ENCODE peak calls at places on chromosomes 5 and 9, in four cellular contexts. O is GM12891, G is SK-N-SH, K is HepG2. Y is an unnamed sample.

GRCh38 chr9:22114956-22115355 is 105.9 kb upstream of the CDKN2B start:
- DNase-seq in K (no peak), G (no peak), O (no peak), Y (no peak)

GRCh38 chr5:61010759-61011460 is 65.9 kb downstream of the NDUFAF2 start:
- DNase-seq in O (no peak), K (peak), G (no peak), Y (no peak)

GRCh38 chr9:129094387-129095169 is 13.7 kb downstream of the DOLPP1 start:
- DNase-seq in G (no peak), K (no peak), O (no peak), Y (no peak)

GRCh38 chr5:110768138-110768845 is 29.5 kb downstream of the SLC25A46 start:
- DNase-seq in G (no peak), O (no peak), K (no peak), Y (no peak)

GRCh38 chr9:91536211-91536691 is 112.6 kb upstream of the NFIL3 start:
- DNase-seq in G (no peak), O (no peak), K (peak), Y (no peak)

GRCh38 chr5:31711363-31711762 is 72.4 kb downstream of the PDZD2 start:
- DNase-seq in K (no peak), G (no peak), O (no peak), Y (no peak)

GRCh38 chr5:95946451-95946850 is 15.2 kb downstream of the ELL2 start:
- DNase-seq in O (no peak), K (peak), G (no peak), Y (no peak)

GRCh38 chr9:95494022-95494415 is 22.8 kb downstream of the PTCH1 start:
- DNase-seq in O (no peak), K (no peak), G (peak), Y (peak)

GRCh38 chr9:71806916-71807315 is 38.6 kb upstream of the CEMIP2 start:
- DNase-seq in O (peak), K (peak), G (peak), Y (peak)

GRCh38 chr5:89297111-89297510 is 414.1 kb upstream of the MEF2C start:
- DNase-seq in K (no peak), G (no peak), O (no peak), Y (no peak)

GRCh38 chr5:89289604-89290003 is 406.6 kb upstream of the MEF2C start:
- DNase-seq in O (no peak), G (no peak), K (no peak), Y (no peak)

GRCh38 chr5:89292461-89292860 is 409.5 kb upstream of the MEF2C start:
- DNase-seq in G (no peak), K (no peak), O (no peak), Y (no peak)

GRCh38 chr5:89287964-89288363 is 405.0 kb upstream of the MEF2C start:
- DNase-seq in O (no peak), G (no peak), K (no peak), Y (no peak)

GRCh38 chr5:89293849-89294248 is 410.9 kb upstream of the MEF2C start:
- DNase-seq in O (no peak), G (no peak), K (no peak), Y (no peak)
- TF ChIP-seq POLR2AphosphoS5 in O (no peak), G (no peak), K (no peak), Y (no peak)

DNA sequence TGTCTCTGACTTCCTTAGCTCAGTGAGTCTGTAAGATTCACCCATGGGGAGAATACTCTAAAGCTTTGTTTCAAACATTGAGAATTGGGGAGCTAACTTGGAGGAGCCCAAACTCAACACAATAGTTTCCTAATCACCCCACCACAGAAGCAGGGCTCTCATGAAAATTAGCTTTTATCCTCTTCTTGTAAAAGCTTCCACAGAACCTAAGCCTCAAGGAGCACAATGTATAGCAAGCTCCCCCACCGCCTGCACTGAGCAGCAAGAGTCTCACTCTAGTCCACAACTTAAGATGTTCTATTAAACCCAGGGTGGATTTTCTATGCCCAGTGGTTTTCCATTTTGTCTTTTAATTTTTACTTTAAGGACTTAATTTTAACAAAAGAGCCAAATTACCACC is 48.9 kb upstream of the GRHPR start:
- DNase-seq in O (no peak), G (no peak), K (no peak), Y (no peak)
- TF ChIP-seq TAF1 in O (no peak), G (no peak), K (no peak), Y (no peak)

DNA sequence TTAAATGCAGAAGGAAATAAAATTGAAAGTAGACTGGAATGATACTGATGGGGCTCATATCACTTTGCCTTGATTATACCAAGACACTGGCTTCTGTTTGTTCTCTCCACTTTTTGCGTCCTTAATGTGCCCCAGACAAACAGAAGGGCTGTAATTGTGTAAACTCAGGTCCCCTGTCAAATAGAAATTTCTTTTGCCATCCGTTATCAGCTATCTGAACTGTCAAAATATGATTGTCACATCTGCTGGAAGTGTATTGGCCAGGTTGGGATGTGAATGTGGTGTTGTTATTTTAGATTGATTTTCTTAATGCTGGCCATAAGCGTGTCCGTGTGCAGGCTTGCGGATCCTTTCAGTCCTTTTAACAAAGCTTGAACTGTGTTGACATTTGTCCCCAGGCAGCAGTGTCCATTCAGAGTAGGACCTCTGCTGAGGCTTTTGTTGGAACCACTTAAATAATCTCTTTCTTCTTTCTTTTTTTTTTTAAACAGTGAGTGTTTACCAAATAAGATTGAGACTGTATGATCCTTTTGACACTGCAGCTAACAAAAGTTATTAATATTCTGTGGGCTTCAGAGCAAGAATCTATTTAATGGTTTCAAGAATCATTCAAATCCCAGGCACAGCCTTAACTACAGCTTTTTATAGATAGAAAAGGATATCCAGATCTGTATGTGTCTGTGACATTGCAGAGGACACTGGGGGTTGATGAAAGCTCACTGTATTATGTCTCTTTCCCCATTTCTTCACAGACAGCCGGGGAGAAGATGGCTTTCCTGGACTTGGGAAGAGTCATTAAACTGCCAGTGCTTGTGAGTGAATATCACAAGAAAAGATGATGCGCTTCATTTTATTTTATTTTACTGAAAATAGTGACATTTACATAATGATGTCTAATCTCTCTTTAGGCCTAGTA is 171.7 kb downstream of the ZNF608 start:
- DNase-seq in G (peak), O (no peak), K (no peak), Y (no peak)
- TF ChIP-seq POLR2AphosphoS5 in G (no peak), O (no peak), K (no peak), Y (no peak)

DNA sequence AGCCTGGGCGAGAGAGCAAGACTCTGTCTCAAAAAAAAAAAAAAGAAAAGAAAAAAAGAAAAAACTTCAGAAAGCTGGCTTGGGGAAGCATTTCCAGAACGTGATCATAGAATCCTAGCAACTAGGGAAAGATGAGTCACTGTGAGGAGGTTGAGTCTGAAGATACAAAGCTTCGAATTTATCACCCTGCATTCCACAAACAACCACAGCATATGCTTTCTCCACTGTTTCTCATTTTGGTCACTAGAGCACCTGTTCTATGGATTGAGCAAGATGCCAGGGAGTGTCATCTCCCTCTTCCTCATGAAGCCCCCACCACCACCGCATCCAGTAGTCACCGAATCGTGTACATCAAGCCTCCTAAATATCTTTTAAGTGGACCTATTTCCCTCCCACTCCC is 37.9 kb downstream of the SEMA5A start:
- DNase-seq in G (no peak), O (no peak), K (no peak), Y (no peak)
- TF ChIP-seq TAF1 in G (no peak), O (no peak), K (no peak), Y (no peak)

GRCh38 chr5:144457160-144457559 is 286.5 kb downstream of the KCTD16 start:
- DNase-seq in G (no peak), O (no peak), K (no peak), Y (no peak)

GRCh38 chr5:144453753-144454152 is 283.1 kb downstream of the KCTD16 start:
- DNase-seq in O (no peak), G (no peak), K (no peak), Y (no peak)

GRCh38 chr5:144448457-144448856 is 277.8 kb downstream of the KCTD16 start:
- DNase-seq in K (no peak), O (no peak), G (no peak), Y (no peak)

GRCh38 chr5:144451187-144451973 is 280.7 kb downstream of the KCTD16 start:
- DNase-seq in O (no peak), K (no peak), G (no peak), Y (no peak)
- TF ChIP-seq POLR2AphosphoS5 in O (no peak), K (no peak), G (no peak), Y (no peak)

DNA sequence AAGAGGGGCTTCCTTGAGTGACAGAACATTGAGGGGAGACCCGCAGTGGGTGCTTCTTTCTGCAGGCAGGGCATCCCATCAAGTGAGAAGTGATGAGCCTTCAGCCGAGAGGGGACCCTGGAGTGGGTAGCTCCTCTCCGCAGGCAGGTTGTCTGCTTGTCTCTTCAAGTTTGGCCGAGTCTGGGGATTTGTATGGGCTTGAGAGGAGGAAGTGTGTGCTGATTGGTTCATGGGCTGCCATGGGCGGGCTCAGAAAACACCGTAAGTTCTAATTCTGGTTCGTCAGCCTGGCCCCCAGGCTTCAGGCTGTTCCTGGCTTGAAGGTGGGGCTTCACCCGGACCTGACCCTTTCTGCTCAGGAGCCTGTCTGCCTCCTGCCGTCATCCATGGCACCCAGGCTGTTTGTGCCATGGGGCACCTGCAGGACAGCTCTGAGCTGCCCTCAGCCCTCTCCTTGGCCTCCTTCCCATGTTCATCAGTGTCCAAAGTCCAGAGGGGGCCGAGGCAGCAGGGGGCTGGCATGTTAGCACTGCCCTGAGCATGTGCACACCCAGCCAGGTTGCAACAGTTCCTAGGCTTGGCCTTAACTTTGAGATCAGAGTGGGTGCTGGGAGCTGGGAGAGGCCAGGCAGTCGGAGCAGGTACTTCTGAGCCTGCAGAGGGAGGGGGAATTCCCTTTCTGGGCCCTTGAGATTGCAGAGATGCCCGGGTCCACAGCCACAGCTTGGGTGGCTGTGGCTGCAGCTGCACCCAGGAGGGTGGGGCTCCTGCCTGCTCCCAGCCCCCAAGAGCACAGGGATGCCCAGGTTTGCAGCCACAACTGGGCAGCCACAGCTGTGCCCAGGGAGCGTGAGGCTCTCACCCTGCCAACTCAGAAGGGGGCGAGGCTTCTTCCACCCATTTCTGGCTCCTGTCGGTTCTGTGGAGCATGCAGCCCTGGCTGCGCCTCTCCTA is 13.5 kb upstream of the DHFR start:
- DNase-seq in O (peak), K (peak), G (no peak), Y (no peak)
- TF ChIP-seq TAF1 in O (peak), K (no peak), G (no peak), Y (no peak)

GRCh38 chr9:113621309-113621791 is 157.8 kb downstream of the RGS3 start:
- DNase-seq in K (no peak), G (no peak), O (no peak), Y (no peak)
- TF ChIP-seq POLR2AphosphoS5 in K (no peak), G (peak), O (no peak), Y (no peak)

GRCh38 chr5:179892255-179892654 is 15.4 kb downstream of the TBC1D9B start:
- DNase-seq in O (no peak), K (no peak), G (no peak), Y (no peak)
- TF ChIP-seq TAF1 in O (no peak), K (no peak), G (no peak), Y (no peak)

DNA sequence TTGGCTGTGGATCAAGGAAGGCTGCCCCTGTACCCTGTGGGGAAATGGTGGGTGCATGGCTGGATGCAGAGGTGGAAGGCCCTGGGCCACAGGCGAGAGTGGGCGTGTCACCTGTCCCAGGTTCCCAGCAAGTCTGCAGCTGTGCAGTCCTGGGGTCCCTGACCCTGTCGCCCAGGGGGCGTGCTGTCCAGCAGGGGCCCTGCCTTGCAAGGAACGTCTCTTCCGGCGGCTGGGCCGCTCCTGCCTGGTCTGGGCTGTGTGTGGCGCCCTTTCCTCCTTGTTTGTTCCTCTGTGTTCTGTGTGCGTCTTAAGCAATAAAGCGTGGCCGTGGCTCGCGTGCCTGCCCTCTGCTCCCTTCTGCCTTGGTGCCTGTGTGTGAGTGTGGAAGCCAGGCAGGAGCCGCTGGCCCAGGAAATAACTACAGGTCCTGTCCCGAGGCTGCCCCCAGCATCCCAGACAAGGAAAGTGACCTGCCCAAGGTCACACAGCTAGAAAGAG is 8.4 kb downstream of the SLC2A6 start:
- DNase-seq in K (no peak), O (no peak), G (no peak), Y (no peak)
- TF ChIP-seq POLR2AphosphoS5 in K (peak), O (no peak), G (no peak), Y (peak)

Y was measured in GM12892.